ENCODE peak calls at places on chromosomes 4 and X, in seven cellular contexts. R is T-helper 1 cell, U is fibroblast of pulmonary artery, S is ecto neural progenitor cell, A is HFF-Myc, P is cardiac muscle cell, G is NCI-H1092. F is an unnamed sample.
A peak's percentile ranks its signal among the peaks of the same experiment; 100 is the strongest.

GRCh38 chr4:150949342-150949741 is 65.7 kb downstream of the LRBA start:
- DNase-seq in S (no peak), R (no peak), G (no peak), P (no peak), A (no peak), U (no peak), F (no peak)

GRCh38 chr4:8267077-8267476 is 2.5 kb upstream of the HTRA3 start:
- DNase-seq in A (no peak), P (peak; percentile 88), G (peak; percentile 21), R (no peak), S (peak; percentile 74), U (peak; percentile 83), F (peak; percentile 93)

GRCh38 chr4:9867746-9868425 is 86.5 kb downstream of the DRD5 start:
- DNase-seq in S (no peak), R (no peak), G (peak; percentile 72), A (no peak), P (no peak), U (no peak), F (no peak)

GRCh38 chrX:150508461-150509367 is 59.7 kb upstream of the MTM1 start:
- DNase-seq in S (no peak), P (peak; percentile 67), R (no peak), A (no peak), U (peak; percentile 63), G (peak; percentile 75), F (peak; percentile 88)

GRCh38 chr4:41213563-41214157 is 682 bp downstream of the APBB2 start:
- DNase-seq in R (no peak), A (no peak), G (no peak), P (peak; percentile 30), S (no peak), U (no peak), F (peak; percentile 78)

GRCh38 chr4:20456416-20456815 is 204.7 kb downstream of the SLIT2 start:
- DNase-seq in R (no peak), G (no peak), S (no peak), U (no peak), P (no peak), A (no peak), F (no peak)

GRCh38 chrX:125505207-125505606 is 185.5 kb downstream of the TEX13C start:
- DNase-seq in U (no peak), A (no peak), P (no peak), R (no peak), G (no peak), S (no peak), F (no peak)

GRCh38 chr4:159946983-159947645 is 844.2 kb downstream of the RAPGEF2 start:
- DNase-seq in S (no peak), R (no peak), U (peak; percentile 75), P (peak; percentile 68), G (no peak), A (peak; percentile 20), F (no peak)

GRCh38 chr4:182518421-182518820 is 275.2 kb downstream of the TENM3 start:
- DNase-seq in U (no peak), A (no peak), P (no peak), G (no peak), R (no peak), S (no peak), F (no peak)

GRCh38 chrX:68462653-68463052 is 29.4 kb upstream of the OPHN1 start:
- DNase-seq in A (peak; percentile 15), P (peak; percentile 64), R (no peak), S (no peak), G (no peak), U (peak; percentile 63), F (no peak)

GRCh38 chr4:40963912-40964478 is 214.2 kb downstream of the NSUN7 start:
- DNase-seq in G (no peak), U (no peak), P (peak; percentile 54), A (no peak), R (no peak), S (no peak), F (no peak)

GRCh38 chr4:126955292-126956191 is 677.2 kb upstream of the INTU start:
- DNase-seq in A (no peak), P (no peak), R (no peak), U (no peak), G (no peak), S (peak; percentile 42), F (no peak)

GRCh38 chrX:18449271-18449670 is 23.9 kb downstream of the CDKL5 start:
- DNase-seq in A (no peak), P (no peak), R (no peak), G (no peak), S (no peak), U (no peak), F (no peak)

GRCh38 chr4:13903851-13904340 is 276.4 kb upstream of the BOD1L1 start:
- DNase-seq in G (no peak), U (no peak), R (no peak), S (peak; percentile 35), P (no peak), A (no peak), F (no peak)

GRCh38 chrX:24125028-24125612 is 24.4 kb upstream of the ZFX start:
- DNase-seq in P (no peak), R (no peak), S (no peak), U (no peak), G (no peak), A (no peak), F (no peak)

GRCh38 chr4:37243722-37244582 is 591 bp upstream of the NWD2 start:
- DNase-seq in S (peak; percentile 73), R (no peak), P (peak; percentile 1), A (no peak), G (no peak), U (no peak), F (no peak)

GRCh38 chr4:65918217-65918616 is 247.9 kb upstream of the EPHA5 start:
- DNase-seq in P (no peak), G (peak; percentile 43), U (no peak), R (no peak), S (no peak), A (no peak), F (no peak)

GRCh38 chrX:126137899-126138298 is 28.2 kb downstream of the DCAF12L2 start:
- DNase-seq in U (no peak), G (no peak), S (no peak), P (no peak), A (no peak), R (no peak), F (no peak)

GRCh38 chr4:30863031-30863430 is 142.9 kb downstream of the PCDH7 start:
- DNase-seq in G (no peak), R (no peak), A (no peak), S (no peak), P (peak; percentile 78), U (peak; percentile 86), F (no peak)

GRCh38 chr4:120008075-120008474 is 58.6 kb downstream of the MAD2L1 start:
- DNase-seq in R (no peak), S (no peak), U (no peak), G (no peak), A (no peak), P (no peak), F (no peak)

GRCh38 chrX:64206556-64207162 is 1.2 kb upstream of the AMER1 start:
- DNase-seq in R (no peak), S (no peak), G (no peak), A (no peak), U (peak; percentile 76), P (peak; percentile 70), F (peak; percentile 70)

GRCh38 chr4:6390357-6390756 is 82.1 kb downstream of the PPP2R2C start:
- DNase-seq in R (no peak), P (no peak), A (no peak), S (no peak), G (no peak), U (no peak), F (peak; percentile 87)

GRCh38 chr4:114249561-114250356 is 270.3 kb upstream of the ARSJ start:
- DNase-seq in P (no peak), R (no peak), G (no peak), A (no peak), S (no peak), U (no peak), F (no peak)

F was measured in right cardiac atrium.